ENCODE peak calls at places on chromosome 18, in nine cellular contexts. Z, F, O, R, E, T, A, X and M are unnamed samples.

GRCh38 chr18:46386788-46387187 is 270.2 kb downstream of the LOXHD1 start:
- DNase-seq in O (no peak), Z (no peak), A (no peak), X (no peak), T (no peak), F (peak; percentile 3), E (no peak), R (no peak), M (no peak)

GRCh38 chr18:48927286-48928080 is 23.3 kb downstream of the SMAD7 start:
- DNase-seq in A (no peak), Z (no peak), R (no peak), F (no peak), O (no peak), E (no peak), X (no peak), T (no peak), M (no peak)

GRCh38 chr18:27996792-27997191 is 180.1 kb downstream of the CDH2 start:
- DNase-seq in F (no peak), R (peak; percentile 63), A (no peak), X (no peak), T (peak; percentile 66), E (no peak), O (no peak), Z (no peak), M (no peak)

GRCh38 chr18:3486514-3486913 is 36.5 kb downstream of the TGIF1 start:
- DNase-seq in T (no peak), A (no peak), O (no peak), E (no peak), R (no peak), X (no peak), Z (no peak), F (no peak), M (no peak)

GRCh38 chr18:13222371-13223281 is 4.1 kb downstream of the LDLRAD4 start:
- DNase-seq in X (peak; percentile 66), Z (no peak), A (no peak), F (no peak), O (no peak), R (peak; percentile 6), E (no peak), T (peak; percentile 37), M (no peak)

GRCh38 chr18:36519358-36519757 is 221.8 kb downstream of the FHOD3 start:
- DNase-seq in Z (no peak), F (no peak), O (peak; percentile 44), R (no peak), T (peak; percentile 52), X (no peak), E (no peak), A (no peak), M (no peak)

GRCh38 chr18:2538236-2538635 is 33.1 kb downstream of the METTL4 start:
- DNase-seq in F (no peak), Z (no peak), A (no peak), O (no peak), T (no peak), E (no peak), R (no peak), X (no peak), M (no peak)

GRCh38 chr18:9856097-9856496 is 29.7 kb upstream of the TXNDC2 start:
- DNase-seq in Z (no peak), X (no peak), O (no peak), T (no peak), R (no peak), F (no peak), A (no peak), E (no peak), M (no peak)

GRCh38 chr18:6031442-6031841 is 136.1 kb upstream of the TMEM200C start:
- DNase-seq in X (no peak), T (no peak), F (no peak), A (no peak), R (no peak), E (no peak), O (no peak), Z (no peak), M (no peak)

GRCh38 chr18:75478996-75479870 is 51.7 kb upstream of the SMIM21 start:
- DNase-seq in A (no peak), R (peak; percentile 70), F (peak; percentile 52), O (no peak), E (no peak), Z (no peak), X (peak; percentile 58), T (peak; percentile 59), M (no peak)

GRCh38 chr18:14922031-14922430 is 174.1 kb downstream of the ANKRD30B start:
- DNase-seq in F (no peak), E (no peak), Z (no peak), T (no peak), R (no peak), A (no peak), X (no peak), O (no peak), M (no peak)

GRCh38 chr18:36217348-36217747 is 30.1 kb downstream of the MOCOS start:
- DNase-seq in T (no peak), A (no peak), F (no peak), X (no peak), E (no peak), O (no peak), Z (no peak), R (no peak), M (no peak)

GRCh38 chr18:21315741-21316187 is 73.7 kb downstream of the GREB1L start:
- DNase-seq in R (no peak), F (no peak), E (no peak), A (no peak), T (no peak), Z (no peak), X (no peak), O (no peak), M (no peak)

GRCh38 chr18:50751490-50751889 is 68.3 kb downstream of the MRO start:
- DNase-seq in O (no peak), A (no peak), E (no peak), R (no peak), F (no peak), T (no peak), Z (no peak), X (no peak), M (no peak)

GRCh38 chr18:75083131-75083530 is 125.8 kb downstream of the PTGR3 start:
- DNase-seq in A (no peak), O (no peak), E (no peak), R (no peak), X (no peak), F (no peak), Z (no peak), T (no peak), M (no peak)

GRCh38 chr18:50594931-50595330 is 35.0 kb downstream of the MAPK4 start:
- DNase-seq in Z (no peak), A (no peak), F (no peak), X (no peak), E (no peak), O (no peak), T (no peak), R (peak; percentile 67), M (no peak)

GRCh38 chr18:49874238-49874637 is 60.9 kb upstream of the ACAA2 start:
- DNase-seq in X (no peak), T (no peak), O (no peak), Z (no peak), A (no peak), F (no peak), R (peak; percentile 85), E (no peak), M (no peak)

GRCh38 chr18:76687271-76688006 is 134.9 kb upstream of the ZNF236 start:
- DNase-seq in O (no peak), R (peak; percentile 73), X (peak; percentile 12), A (no peak), F (peak; percentile 64), T (peak; percentile 15), E (peak; percentile 22), Z (no peak), M (no peak)

GRCh38 chr18:9386872-9387271 is 52.3 kb downstream of the TWSG1 start:
- DNase-seq in R (no peak), Z (no peak), F (no peak), E (no peak), T (no peak), O (no peak), A (no peak), X (no peak), M (no peak)

GRCh38 chr18:32026491-32027086 is 8.0 kb downstream of the RNF125 start:
- DNase-seq in Z (no peak), R (no peak), E (no peak), T (no peak), O (no peak), X (no peak), A (no peak), F (no peak), M (no peak)

GRCh38 chr18:46329736-46330246 is 225.6 kb downstream of the HAUS1 start:
- DNase-seq in A (no peak), O (no peak), E (no peak), X (no peak), F (no peak), T (no peak), Z (no peak), R (no peak), M (no peak)

GRCh38 chr18:6521804-6522418 is 107.2 kb upstream of the L3MBTL4 start:
- DNase-seq in A (no peak), Z (no peak), R (peak; percentile 25), T (peak; percentile 47), F (peak; percentile 36), X (peak; percentile 33), E (peak; percentile 8), O (no peak), M (no peak)

GRCh38 chr18:27843783-27844415 is 333.0 kb downstream of the CDH2 start:
- DNase-seq in O (no peak), R (peak; percentile 46), E (no peak), T (peak; percentile 36), X (no peak), Z (no peak), A (no peak), F (peak; percentile 94), M (no peak)

GRCh38 chr18:12031836-12032235 is 50.5 kb downstream of the IMPA2 start:
- DNase-seq in T (peak; percentile 79), O (no peak), A (no peak), R (peak; percentile 66), Z (no peak), F (no peak), E (no peak), X (no peak), M (no peak)